ENCODE peak calls at places on chromosome 1, in ten cellular contexts. N is CD4-positive, alpha-beta T cell; A is fibroblast of lung; O is IMR-90; L is OCI-LY7; P is astrocyte of the spinal cord; D is mesothelial cell of epicardium; T is fibroblast of mammary gland; S is neural crest cell; K is upper lobe of right lung. H is an unnamed sample.

GRCh38 chr1:63980706-63981407 is 207.0 kb downstream of the ROR1 start:
- DNase-seq in A (no peak), K (no peak), L (no peak), T (no peak), S (no peak), N (no peak), P (no peak), O (no peak), D (no peak), H (no peak)

GRCh38 chr1:114009393-114009792 is 30.1 kb downstream of the OLFML3 start:
- DNase-seq in K (no peak), A (peak; percentile 60), O (peak; percentile 52), T (peak; percentile 84), S (no peak), P (no peak), L (no peak), N (no peak), D (no peak), H (peak; percentile 87)

GRCh38 chr1:171718216-171718615 is 23.6 kb downstream of the VAMP4 start:
- DNase-seq in N (no peak), P (no peak), S (no peak), T (peak; percentile 49), A (peak; percentile 24), D (no peak), K (no peak), O (peak; percentile 33), L (no peak), H (peak; percentile 22)

GRCh38 chr1:109722920-109723319 is 10.9 kb downstream of the GSTM5 start:
- DNase-seq in A (no peak), L (no peak), T (no peak), S (no peak), N (no peak), P (no peak), K (no peak), D (no peak), O (no peak), H (no peak)

GRCh38 chr1:26145041-26145959 is 13.6 kb upstream of the FAM110D start:
- DNase-seq in T (peak; percentile 84), K (peak; percentile 83), S (peak; percentile 79), L (peak; percentile 83), D (peak; percentile 81), N (peak; percentile 74), O (peak; percentile 80), P (peak; percentile 77), A (peak; percentile 70), H (peak; percentile 92)

GRCh38 chr1:54277451-54278355 is 77.7 kb downstream of the MRPL37 start:
- DNase-seq in D (no peak), P (no peak), L (no peak), T (peak; percentile 17), A (no peak), K (no peak), S (no peak), N (no peak), O (no peak), H (peak; percentile 79)

GRCh38 chr1:98306517-98307089 is 354.9 kb upstream of the SNX7 start:
- DNase-seq in D (no peak), A (no peak), O (no peak), T (no peak), S (no peak), K (no peak), L (no peak), P (no peak), N (no peak), H (no peak)

GRCh38 chr1:41843378-41843777 is 75.3 kb downstream of the HIVEP3 start:
- DNase-seq in S (no peak), O (peak; percentile 77), D (no peak), N (no peak), T (peak; percentile 44), P (peak; percentile 82), K (no peak), L (no peak), A (peak; percentile 88), H (peak; percentile 73)

GRCh38 chr1:26032636-26033357 is 11.2 kb downstream of the EXTL1 start:
- DNase-seq in S (no peak), T (no peak), A (no peak), L (no peak), O (no peak), N (no peak), K (no peak), P (no peak), D (no peak), H (no peak)

GRCh38 chr1:36465731-36466369 is 1.7 kb upstream of the MRPS15 start:
- DNase-seq in N (no peak), S (no peak), D (no peak), T (peak; percentile 30), K (no peak), P (no peak), L (no peak), O (no peak), A (peak; percentile 14), H (no peak)
- TF ChIP-seq CTCF in N (no peak), S (no peak), D (no peak), T (no peak), K (no peak), P (no peak), L (no peak), O (no peak), A (no peak), H (no peak)

DNA sequence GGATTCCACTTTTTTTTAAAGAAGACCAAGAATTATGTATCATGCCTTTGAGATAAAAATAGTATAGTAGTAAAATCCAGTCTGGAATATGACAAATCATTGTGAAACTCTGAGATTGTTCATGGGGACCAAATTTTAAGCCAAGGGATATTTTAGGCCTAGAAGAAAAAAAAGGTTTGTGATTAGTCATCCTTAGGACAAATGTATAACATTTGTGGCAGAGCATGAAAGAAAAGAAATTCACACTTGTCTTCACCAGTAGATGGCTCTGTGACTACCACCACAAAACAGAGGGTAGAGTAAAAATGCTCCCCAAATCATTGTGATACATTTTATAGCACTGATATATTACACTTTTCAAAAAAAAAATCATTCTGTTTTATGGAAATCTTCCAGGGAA is 226.1 kb downstream of the KCTD3 start:
- DNase-seq in L (no peak), K (no peak), P (peak; percentile 51), S (no peak), D (no peak), O (peak; percentile 94), A (peak; percentile 76), N (no peak), T (peak; percentile 85), H (peak; percentile 44)
- TF ChIP-seq CTCF in L (peak; percentile 62), K (no peak), P (peak; percentile 46), S (peak; percentile 55), D (no peak), O (peak; percentile 57), A (peak; percentile 54), N (no peak), T (peak; percentile 57), H (peak; percentile 46)

DNA sequence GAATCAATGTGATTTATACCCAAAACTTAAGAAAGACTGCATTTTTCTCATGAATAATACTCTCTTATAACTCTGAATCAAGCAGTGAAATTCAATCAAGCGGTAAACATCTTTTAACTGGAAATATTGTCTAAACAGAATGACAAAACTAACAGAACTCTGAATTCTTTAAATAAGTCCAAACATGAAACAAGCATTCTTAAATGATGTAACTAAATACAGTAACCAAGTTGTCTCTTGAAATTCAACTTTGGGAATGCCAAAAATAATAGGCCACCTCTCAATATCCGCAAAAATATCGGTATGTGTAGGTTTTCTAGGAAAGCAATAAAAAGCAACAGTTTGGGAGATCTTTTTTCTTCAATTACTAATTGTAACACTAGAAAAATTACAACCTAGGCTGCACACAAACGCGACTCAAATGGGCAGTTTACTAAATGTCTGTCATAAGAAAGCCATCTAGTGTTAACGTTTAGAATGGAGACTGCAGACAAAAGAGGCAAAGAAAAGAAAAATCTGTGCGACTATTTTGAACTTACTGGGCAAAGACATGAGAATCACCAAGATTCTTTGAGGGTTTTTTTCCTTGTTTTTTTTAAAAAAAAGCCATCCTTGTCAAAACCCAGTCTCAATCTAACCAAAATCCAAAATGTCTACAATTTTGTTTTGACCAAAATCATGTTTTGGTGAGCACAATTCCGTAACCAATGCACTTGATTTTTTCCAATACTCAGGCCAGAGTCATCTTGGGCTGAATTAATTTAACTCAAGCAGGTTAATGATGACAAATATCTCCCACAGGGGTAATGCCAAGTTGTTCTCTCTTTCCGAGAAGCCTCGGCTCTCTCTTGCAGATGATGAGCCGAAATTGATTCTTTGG is 1.4 kb downstream of the SIPA1L2 start:
- DNase-seq in N (no peak), D (no peak), L (peak; percentile 66), P (peak; percentile 62), O (peak; percentile 52), K (no peak), S (no peak), T (peak; percentile 48), A (peak; percentile 54), H (peak; percentile 67)
- TF ChIP-seq CTCF in N (peak; percentile 8), D (no peak), L (peak; percentile 73), P (peak; percentile 55), O (peak; percentile 38), K (peak; percentile 43), S (peak; percentile 55), T (peak; percentile 37), A (peak; percentile 51), H (peak; percentile 52)

GRCh38 chr1:47755368-47755990 is 241.7 kb downstream of the TRABD2B start:
- DNase-seq in T (peak; percentile 11), O (no peak), K (no peak), P (no peak), S (peak; percentile 16), A (no peak), N (peak; percentile 54), L (peak; percentile 59), D (no peak), H (no peak)
- TF ChIP-seq CTCF in T (peak; percentile 55), O (no peak), K (peak; percentile 52), P (peak; percentile 38), S (peak; percentile 57), A (peak; percentile 11), N (peak; percentile 55), L (peak; percentile 88), D (peak; percentile 38), H (peak; percentile 55)

GRCh38 chr1:47527653-47528272 is 89.9 kb downstream of the FOXD2 start:
- DNase-seq in D (no peak), A (no peak), P (no peak), T (no peak), L (no peak), S (no peak), N (no peak), K (no peak), O (no peak), H (peak; percentile 51)
- TF ChIP-seq CTCF in D (no peak), A (peak; percentile 35), P (peak; percentile 24), T (peak; percentile 21), L (peak; percentile 69), S (peak; percentile 59), N (no peak), K (peak; percentile 56), O (peak; percentile 33), H (peak; percentile 75)

DNA sequence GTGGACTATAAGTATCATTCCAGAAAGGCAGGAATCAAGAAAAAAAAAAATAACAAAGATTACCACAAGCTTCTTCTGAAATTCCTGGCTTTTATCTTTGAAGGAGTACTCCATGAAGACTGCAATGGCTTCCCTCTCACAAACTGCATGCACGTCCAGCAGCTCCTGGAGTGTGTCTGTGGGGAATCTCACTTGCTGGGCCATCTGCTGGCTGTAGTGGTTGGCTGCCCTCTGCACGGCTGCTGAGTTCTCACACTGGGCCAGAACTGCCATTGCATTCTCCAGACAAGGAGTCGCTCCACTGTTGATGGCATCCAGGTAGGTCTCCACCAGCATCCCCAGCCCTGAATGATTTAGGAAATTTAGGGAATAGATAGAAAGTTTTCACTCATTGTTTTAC is 23.3 kb upstream of the GBP2 start:
- DNase-seq in T (peak; percentile 36), L (no peak), D (no peak), A (peak; percentile 21), K (no peak), O (peak; percentile 43), P (peak; percentile 8), N (no peak), S (no peak), H (peak; percentile 75)
- TF ChIP-seq CTCF in T (peak; percentile 30), L (no peak), D (no peak), A (peak; percentile 54), K (no peak), O (peak; percentile 41), P (peak; percentile 36), N (no peak), S (peak; percentile 23), H (peak; percentile 76)

H was measured in choroid plexus epithelial cell.